ENCODE peak calls at places on chromosomes 12 and 14, in ten cellular contexts. Z is T-cell, Y is NCI-H1417, V is AG09309, W is Peyer's patch, I is neural crest cell, D is GM04504, S is substantia nigra, R is AG04450, J is type B pancreatic cell. O is an unnamed sample.

GRCh38 chr12:75699728-75700496 is 188.5 kb upstream of the KRR1 start:
- DNase-seq in S (no peak), I (no peak), J (no peak), Z (no peak), R (no peak), V (no peak), D (no peak), W (no peak), Y (no peak), O (no peak)

GRCh38 chr12:107843351-107844311 is 69.1 kb downstream of the ASCL4 start:
- DNase-seq in W (no peak), I (peak; percentile 26), V (no peak), Y (peak; percentile 69), D (no peak), Z (no peak), J (no peak), R (no peak), S (no peak), O (no peak)

GRCh38 chr12:25415004-25415403 is 138.1 kb downstream of the LMNTD1 start:
- DNase-seq in Y (no peak), I (no peak), R (no peak), D (no peak), V (no peak), W (no peak), S (no peak), Z (no peak), J (no peak), O (no peak)

GRCh38 chr12:6363330-6364036 is 11.9 kb downstream of the SCNN1A start:
- DNase-seq in I (no peak), D (no peak), R (no peak), J (no peak), Y (no peak), W (peak; percentile 89), Z (peak; percentile 58), S (peak; percentile 49), V (no peak), O (peak; percentile 43)

GRCh38 chr12:126358806-126359205 is 1293.6 kb downstream of the AACS start:
- DNase-seq in I (no peak), D (no peak), V (no peak), Y (no peak), W (no peak), R (no peak), J (no peak), Z (no peak), S (no peak), O (no peak)

GRCh38 chr14:94119071-94119470 is 8.5 kb downstream of the IFI27 start:
- DNase-seq in W (peak; percentile 22), R (no peak), I (no peak), D (no peak), V (no peak), Y (no peak), J (no peak), Z (no peak), S (no peak), O (no peak)

GRCh38 chr14:49972840-49973239 is 80.0 kb downstream of the ARF6 start:
- DNase-seq in Z (peak; percentile 38), Y (peak; percentile 44), W (peak; percentile 72), D (peak; percentile 60), R (peak; percentile 60), J (no peak), V (peak; percentile 43), S (no peak), I (no peak), O (no peak)

GRCh38 chr12:104603545-104603973 is 146.8 kb downstream of the CHST11 start:
- DNase-seq in Y (no peak), Z (no peak), R (no peak), D (no peak), I (no peak), J (no peak), W (no peak), S (no peak), V (no peak), O (no peak)

GRCh38 chr14:85856430-85856829 is 326.5 kb downstream of the FLRT2 start:
- DNase-seq in Z (no peak), J (no peak), S (no peak), V (no peak), W (no peak), Y (no peak), I (no peak), D (no peak), R (no peak), O (no peak)

GRCh38 chr12:116194935-116195431 is 82.5 kb downstream of the MED13L start:
- DNase-seq in J (no peak), W (no peak), Y (no peak), R (no peak), I (no peak), S (no peak), V (no peak), D (no peak), Z (peak; percentile 52), O (peak; percentile 50)

GRCh38 chr14:64723691-64724577 is 19.7 kb downstream of the PLEKHG3 start:
- DNase-seq in R (no peak), V (no peak), D (no peak), J (no peak), S (peak; percentile 34), I (no peak), W (peak; percentile 65), Z (no peak), Y (no peak), O (no peak)

GRCh38 chr14:79629891-79630560 is 581.3 kb downstream of the DIO2 start:
- DNase-seq in D (no peak), V (no peak), Y (no peak), S (no peak), J (no peak), I (no peak), R (no peak), W (no peak), Z (no peak), O (no peak)

GRCh38 chr12:93918262-93918661 is 230.1 kb upstream of the PLXNC1 start:
- DNase-seq in V (peak; percentile 94), I (no peak), W (no peak), Z (no peak), J (no peak), D (peak; percentile 76), S (no peak), Y (no peak), R (no peak), O (no peak)

GRCh38 chr14:53630336-53630735 is 326.3 kb downstream of the BMP4 start:
- DNase-seq in I (no peak), D (no peak), R (no peak), Z (no peak), S (no peak), Y (peak; percentile 97), J (no peak), V (no peak), W (no peak), O (no peak)

GRCh38 chr12:96196781-96197180 is 2.6 kb downstream of the ELK3 start:
- DNase-seq in Z (no peak), Y (no peak), R (no peak), J (no peak), D (no peak), S (no peak), V (no peak), W (no peak), I (no peak), O (no peak)

GRCh38 chr12:27572486-27573255 is 48.7 kb downstream of the PPFIBP1 start:
- DNase-seq in R (no peak), S (no peak), Z (no peak), W (no peak), Y (no peak), D (no peak), J (no peak), V (no peak), I (no peak), O (no peak)